ENCODE peak calls at places on chromosome X, in six cellular contexts. M, J, P, I, S and F are unnamed samples.

GRCh38 chrX:147838465-147839131 is 73.1 kb upstream of the FMR1 start:
- DNase-seq in J (no peak), I (no peak), M (peak), S (no peak), P (no peak), F (peak)

GRCh38 chrX:20500171-20500865 is 233.6 kb upstream of the RPS6KA3 start:
- DNase-seq in J (no peak), S (no peak), I (no peak), P (no peak), M (no peak), F (no peak)

GRCh38 chrX:102345916-102346315 is 93.9 kb downstream of the NXF2B start:
- DNase-seq in M (peak), J (no peak), I (peak), P (peak), S (peak), F (peak)

GRCh38 chrX:13364230-13364629 is 44.4 kb upstream of the ATXN3L start:
- DNase-seq in P (no peak), M (no peak), I (no peak), S (no peak), J (no peak), F (no peak)

GRCh38 chrX:72367524-72367923 is 61.8 kb upstream of the CITED1 start:
- DNase-seq in I (no peak), J (no peak), S (no peak), P (no peak), M (no peak), F (no peak)

GRCh38 chrX:40511258-40511657 is 69.5 kb upstream of the ATP6AP2 start:
- DNase-seq in I (no peak), M (no peak), S (no peak), P (no peak), J (no peak), F (no peak)

GRCh38 chrX:48540015-48540350 is 469 bp downstream of the TBC1D25 start:
- DNase-seq in I (peak), J (peak), P (no peak), S (peak), M (peak), F (no peak)

GRCh38 chrX:134377537-134377936 is 82.4 kb upstream of the HPRT1 start:
- DNase-seq in I (peak), P (no peak), M (peak), S (peak), J (no peak), F (peak)

GRCh38 chrX:107730991-107731766 is 44.4 kb downstream of the TSC22D3 start:
- DNase-seq in P (no peak), S (no peak), J (no peak), M (no peak), I (no peak), F (no peak)

GRCh38 chrX:123731987-123732678 is 719 bp downstream of the THOC2 start:
- DNase-seq in J (no peak), M (peak), S (no peak), I (peak), P (peak), F (peak)

GRCh38 chrX:48473718-48473990 is 2.3 kb upstream of the FTSJ1 start:
- DNase-seq in I (no peak), M (no peak), J (no peak), P (no peak), S (no peak), F (no peak)

GRCh38 chrX:2501246-2502102 is 698 bp upstream of the DHRSX start:
- DNase-seq in M (no peak), P (no peak), J (no peak), I (no peak), S (no peak), F (no peak)

GRCh38 chrX:110087485-110088356 is 84.8 kb downstream of the TMEM164 start:
- DNase-seq in I (peak), J (peak), S (peak), P (peak), M (peak), F (no peak)

GRCh38 chrX:56232221-56233082 is at the start of gene KLF8:
- DNase-seq in M (peak), P (peak), S (peak), I (peak), J (peak), F (peak)

GRCh38 chrX:132592880-132593279 is 104.0 kb upstream of the MBNL3 start:
- DNase-seq in M (peak), J (no peak), P (no peak), I (peak), S (no peak), F (peak)

GRCh38 chrX:8815460-8816065 is 14.4 kb upstream of the FAM9A start:
- DNase-seq in J (peak), P (no peak), S (peak), M (peak), I (peak), F (peak)

GRCh38 chrX:2654436-2655340 is 36.4 kb upstream of the CD99 start:
- DNase-seq in S (no peak), M (no peak), I (peak), J (no peak), P (no peak), F (no peak)

GRCh38 chrX:135522878-135523693 is 2.6 kb downstream of the INTS6L start:
- DNase-seq in J (no peak), I (no peak), M (peak), S (no peak), P (no peak), F (no peak)

GRCh38 chrX:41291309-41291708 is 42.7 kb upstream of the DDX3X start:
- DNase-seq in M (no peak), P (no peak), S (no peak), I (no peak), J (no peak), F (peak)

GRCh38 chrX:39327255-39327654 is 526.0 kb downstream of the MID1IP1 start:
- DNase-seq in S (no peak), J (no peak), M (no peak), P (no peak), I (no peak), F (no peak)

GRCh38 chrX:85052636-85053343 is 49.1 kb downstream of the APOOL start:
- DNase-seq in P (no peak), J (peak), S (peak), I (no peak), M (peak), F (no peak)

GRCh38 chrX:141439651-141440050 is 144.9 kb downstream of the SPANXA1 start:
- DNase-seq in P (no peak), J (no peak), I (no peak), M (peak), S (no peak), F (no peak)

GRCh38 chrX:41338422-41338821 is 4.5 kb downstream of the DDX3X start:
- DNase-seq in S (no peak), I (no peak), M (peak), J (no peak), P (no peak), F (no peak)

GRCh38 chrX:43949669-43950068 is 23.5 kb downstream of the NDP start:
- DNase-seq in S (no peak), P (no peak), J (peak), I (peak), M (no peak), F (peak)

GRCh38 chrX:20477836-20478532 is 211.3 kb upstream of the RPS6KA3 start:
- DNase-seq in S (no peak), J (no peak), P (no peak), M (no peak), I (no peak), F (no peak)

GRCh38 chrX:9464435-9465371 is at the start of gene TBL1X:
- DNase-seq in S (no peak), I (peak), P (peak), J (no peak), M (peak), F (peak)

GRCh38 chrX:143058096-143058495 is 32.4 kb downstream of the SPANXN4 start:
- DNase-seq in M (no peak), P (no peak), J (no peak), I (no peak), S (no peak), F (peak)

GRCh38 chrX:19342331-19342906 is 1.3 kb upstream of the PDHA1 start:
- DNase-seq in M (peak), J (no peak), S (no peak), P (no peak), I (peak), F (no peak)

GRCh38 chrX:99301990-99302389 is 1108.1 kb downstream of the PCDH19 start:
- DNase-seq in P (no peak), I (peak), J (no peak), M (no peak), S (no peak), F (peak)
- TF ChIP-seq CTCF in P (peak), I (peak), J (no peak), M (no peak), S (peak), F (peak)

GRCh38 chrX:150363561-150364346 is 637 bp downstream of the MAMLD1 start:
- DNase-seq in I (peak), P (peak), M (peak), S (peak), J (no peak), F (peak)

GRCh38 chrX:150366951-150367545 is 3.9 kb downstream of the MAMLD1 start:
- DNase-seq in S (peak), J (no peak), P (no peak), I (peak), M (peak), F (no peak)

GRCh38 chrX:150364347-150365050 is 1.4 kb downstream of the MAMLD1 start:
- DNase-seq in P (no peak), J (no peak), S (peak), I (peak), M (peak), F (peak)

GRCh38 chrX:150365051-150365952 is 2.2 kb downstream of the MAMLD1 start:
- DNase-seq in P (peak), S (peak), J (peak), I (peak), M (peak), F (peak)

DNA sequence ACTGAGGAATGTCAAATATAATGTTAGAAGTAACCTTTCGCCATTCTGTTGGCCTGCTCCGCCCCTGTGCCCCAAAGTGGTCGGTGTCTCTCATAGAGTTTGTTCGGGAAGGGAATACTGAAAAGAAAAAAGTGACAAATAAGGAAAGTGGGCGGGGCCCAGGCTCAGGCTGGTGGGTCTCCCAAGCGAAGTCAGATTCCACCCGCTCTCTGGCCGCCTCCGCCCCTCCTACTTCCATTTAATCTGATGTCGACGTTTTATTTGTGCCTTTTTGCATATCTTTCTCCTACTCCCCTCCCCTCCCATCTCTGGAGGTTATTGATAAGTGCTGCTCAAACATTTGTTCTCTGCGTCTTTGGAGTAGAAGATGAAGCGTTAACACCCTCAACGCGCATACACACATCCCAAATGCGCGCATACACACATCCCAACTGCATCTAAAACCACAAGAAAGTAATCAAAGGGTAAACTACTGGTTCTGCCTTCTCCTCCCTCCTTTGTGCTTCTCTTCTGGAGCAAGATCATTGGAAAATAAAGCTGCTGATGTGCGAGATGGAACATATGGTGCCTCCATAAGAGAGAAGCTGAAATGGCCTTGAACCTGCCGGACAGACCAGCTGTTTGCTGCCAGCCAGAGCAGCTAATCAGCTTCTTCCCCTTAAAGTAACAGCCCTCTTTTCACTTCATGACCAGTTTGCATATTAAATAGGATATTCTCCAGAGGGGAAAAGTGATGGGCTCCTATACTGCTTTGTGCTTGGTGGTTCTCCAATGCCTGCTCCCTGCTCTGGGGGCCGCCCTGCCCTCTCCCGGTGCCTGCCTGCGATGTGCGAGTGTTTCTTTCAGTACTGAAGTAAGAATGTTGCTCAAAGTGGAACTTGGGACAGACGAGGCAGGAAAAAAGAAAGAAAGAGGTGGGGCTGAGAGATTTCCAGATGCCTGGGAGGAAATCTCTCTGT is 3.1 kb downstream of the MAMLD1 start:
- DNase-seq in S (peak), M (peak), J (no peak), P (no peak), I (peak), F (peak)
- TF ChIP-seq EZH2 in S (no peak), M (no peak), J (no peak), P (no peak), I (no peak), F (no peak)

GRCh38 chrX:154603438-154604430 is 15.3 kb downstream of the CTAG1B start:
- DNase-seq in M (peak), S (peak), J (peak), P (peak), I (peak), F (no peak)
- H3K4me2 ChIP-seq in M (no peak), S (peak), J (peak), P (peak), I (no peak), F (no peak)

GRCh38 chrX:100819534-100819836 is 706 bp upstream of the CSTF2 start:
- DNase-seq in I (no peak), S (no peak), M (no peak), P (no peak), J (no peak), F (no peak)

GRCh38 chrX:100817340-100817739 is 2.9 kb upstream of the CSTF2 start:
- DNase-seq in I (no peak), J (no peak), M (no peak), S (no peak), P (no peak), F (no peak)

GRCh38 chrX:100819837-100820666 is at the start of gene CSTF2:
- DNase-seq in M (peak), I (peak), S (peak), J (peak), P (peak), F (peak)
- TF ChIP-seq CTCF in M (no peak), I (peak), S (no peak), J (no peak), P (no peak), F (peak)

GRCh38 chrX:129836827-129837226 is 6.9 kb downstream of the ZDHHC9 start:
- DNase-seq in M (no peak), S (no peak), I (no peak), J (no peak), P (no peak), F (no peak)
- TF ChIP-seq EZH2 in M (no peak), S (no peak), I (no peak), J (no peak), P (no peak), F (no peak)

GRCh38 chrX:115392871-115393270 is 103.4 kb downstream of the LUZP4 start:
- DNase-seq in P (no peak), M (no peak), I (no peak), S (no peak), J (no peak), F (no peak)
- H3K4me2 ChIP-seq in P (peak), M (no peak), I (no peak), S (peak), J (no peak), F (no peak)